ENCODE peak calls at places on chromosomes 3 and 15, in five cellular contexts. R is IMR-90, F is breast epithelium, Q is adrenal gland, X is prostate gland. L is an unnamed sample.
A peak's percentile ranks its signal among the peaks of the same experiment; 100 is the strongest.

GRCh38 chr3:52518723-52519444 is 14.8 kb downstream of the NT5DC2 start:
- DNase-seq in R (no peak), F (no peak), Q (no peak), X (no peak), L (peak; percentile 78)

GRCh38 chr15:41585140-41586047 is 26.4 kb downstream of the TYRO3 start:
- DNase-seq in R (peak; percentile 44), F (peak; percentile 27), Q (peak; percentile 52), X (peak; percentile 23), L (peak; percentile 78)

GRCh38 chr15:75827691-75828090 is 15.6 kb upstream of the UBE2Q2 start:
- DNase-seq in R (no peak), F (no peak), Q (no peak), X (no peak), L (no peak)

GRCh38 chr15:81038975-81039607 is 38.4 kb downstream of the TLNRD1 start:
- DNase-seq in R (no peak), F (no peak), Q (no peak), X (peak; percentile 12), L (no peak)

GRCh38 chr3:105177558-105177957 is 189.2 kb upstream of the ALCAM start:
- DNase-seq in R (peak; percentile 54), F (no peak), Q (no peak), X (no peak), L (no peak)

GRCh38 chr3:9600597-9600996 is 47.0 kb upstream of the LHFPL4 start:
- DNase-seq in R (no peak), F (no peak), Q (peak; percentile 56), X (no peak), L (peak; percentile 83)

GRCh38 chr3:61954097-61954528 is 392.7 kb downstream of the PTPRG start:
- DNase-seq in R (peak; percentile 72), F (no peak), Q (no peak), X (no peak), L (no peak)

GRCh38 chr15:88920186-88920891 is 7.2 kb upstream of the MFGE8 start:
- DNase-seq in R (peak; percentile 77), F (no peak), Q (no peak), X (no peak), L (no peak)

GRCh38 chr3:122005033-122005565 is 16.9 kb downstream of the ILDR1 start:
- DNase-seq in R (no peak), F (no peak), Q (no peak), X (no peak), L (no peak)

GRCh38 chr3:21331321-21331720 is 419.7 kb downstream of the ZNF385D start:
- DNase-seq in R (no peak), F (no peak), Q (no peak), X (no peak), L (no peak)

GRCh38 chr3:176906046-176906905 is 291.0 kb downstream of the TBL1XR1 start:
- DNase-seq in R (peak; percentile 90), F (no peak), Q (peak; percentile 32), X (no peak), L (no peak)

GRCh38 chr3:138049157-138049919 is 39.4 kb downstream of the CLDN18 start:
- DNase-seq in R (peak; percentile 94), F (no peak), Q (no peak), X (no peak), L (no peak)

GRCh38 chr15:67105065-67105951 is 39.9 kb downstream of the SMAD3 start:
- DNase-seq in R (peak; percentile 99), F (peak; percentile 67), Q (peak; percentile 62), X (peak; percentile 36), L (no peak)

GRCh38 chr3:48475188-48475587 is 28.7 kb downstream of the ATRIP start:
- DNase-seq in R (no peak), F (no peak), Q (no peak), X (no peak), L (no peak)
- TF ChIP-seq CTCF in R (no peak), F (no peak), Q (no peak), X (no peak), L (no peak)

DNA sequence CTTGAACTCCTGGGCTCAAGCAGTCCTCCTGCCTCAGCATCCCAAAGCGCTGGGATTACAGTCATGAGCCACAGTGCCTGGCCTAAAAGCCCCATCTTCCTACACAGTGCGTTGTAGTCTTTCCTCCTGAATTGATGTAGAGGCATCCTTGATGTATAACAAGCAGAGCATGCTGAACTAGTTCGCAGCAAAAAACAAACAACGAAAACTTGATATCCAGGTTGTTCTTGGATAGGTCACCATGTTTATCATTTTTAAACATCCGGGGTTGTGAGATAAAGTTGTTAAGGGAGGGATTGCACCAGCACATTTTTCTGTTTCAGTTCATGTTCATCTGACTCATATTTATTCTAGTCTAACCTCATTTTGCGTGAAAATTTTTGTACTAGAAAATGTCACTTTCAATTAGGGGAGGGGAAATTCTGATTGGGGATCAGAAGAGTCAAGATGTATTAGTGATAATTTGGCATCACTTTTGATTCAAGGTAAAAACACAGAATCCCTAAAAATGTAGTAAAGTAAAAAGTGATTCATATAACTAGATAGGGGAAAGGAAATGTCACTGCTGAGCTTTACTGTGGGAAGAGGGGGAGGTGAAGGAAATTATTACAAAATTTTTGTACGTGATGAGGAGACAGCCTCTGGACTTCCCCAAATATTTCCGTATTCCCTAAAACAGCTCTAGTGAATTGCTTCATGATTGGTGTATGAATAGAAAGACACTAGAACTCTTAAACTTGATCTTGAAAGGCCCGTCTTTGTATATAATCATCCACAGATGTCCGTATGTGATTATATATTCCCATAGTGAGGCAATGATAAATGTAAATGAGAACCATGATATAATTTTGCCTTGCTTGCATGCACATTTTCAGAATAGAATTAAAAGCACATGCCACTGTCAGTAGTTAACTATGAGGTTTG is 22.9 kb downstream of the RAB8B start:
- DNase-seq in R (peak; percentile 87), F (no peak), Q (no peak), X (peak; percentile 49), L (no peak)
- H3K4me3 ChIP-seq in R (no peak overlapping the region), F (no peak overlapping the region), Q (no peak overlapping the region), X (no peak overlapping the region), L (no peak overlapping the region)

DNA sequence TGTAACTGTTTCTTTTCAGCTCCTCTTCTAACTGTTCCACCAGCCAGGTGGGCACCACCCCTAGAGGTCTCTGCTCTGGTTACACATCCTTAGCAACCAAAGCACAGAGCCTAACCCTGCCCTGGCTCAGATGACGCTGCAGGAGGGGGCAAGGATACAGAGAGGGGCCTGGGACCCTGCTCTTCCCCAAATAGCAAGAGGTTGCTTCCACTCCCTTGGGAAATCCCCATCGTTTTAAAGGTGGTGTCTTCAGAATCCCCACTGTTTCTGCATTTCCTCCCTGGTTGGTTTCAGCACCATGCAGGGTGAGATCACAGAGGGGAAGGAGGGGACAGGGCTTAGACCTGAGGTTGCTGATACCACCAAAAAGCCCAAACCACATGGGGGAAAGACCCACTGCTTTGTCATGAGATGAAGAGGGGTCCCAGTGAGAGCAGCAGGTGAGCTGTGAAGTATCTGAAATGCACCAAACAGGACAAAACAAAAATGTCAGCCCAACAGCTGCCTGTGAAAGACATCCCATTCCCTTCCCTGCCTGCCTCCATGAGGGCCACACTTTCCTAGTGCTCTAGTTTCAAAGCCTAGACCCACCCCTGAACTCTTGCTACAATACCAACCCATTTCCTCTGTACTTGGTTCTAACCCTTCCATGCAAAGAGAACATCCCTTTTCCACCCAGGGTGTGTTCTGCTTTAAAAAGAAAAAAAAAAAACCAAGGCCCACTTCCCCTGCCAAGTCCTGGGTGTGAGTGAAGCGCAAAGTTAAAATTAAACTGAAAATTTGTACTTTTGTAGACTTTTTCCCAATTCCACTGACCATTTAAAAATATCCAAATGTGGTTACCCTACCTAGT is 29.0 kb downstream of the ANP32A start:
- DNase-seq in R (no peak), F (no peak), Q (no peak), X (no peak), L (no peak)
- H3K4me1 ChIP-seq in R (peaks cover 15% of the 10 kb centered on the region), F (peaks cover 31% of the 10 kb centered on the region), Q (peaks cover 63% of the 10 kb centered on the region), X (peaks cover 69% of the 10 kb centered on the region), L (peaks cover 88% of the 10 kb centered on the region)

GRCh38 chr3:127647171-127647884 is 18.3 kb downstream of the PODXL2 start:
- DNase-seq in R (no peak), F (no peak), Q (no peak), X (no peak), L (no peak)

GRCh38 chr3:127646501-127647046 is 17.6 kb downstream of the PODXL2 start:
- DNase-seq in R (no peak), F (no peak), Q (no peak), X (no peak), L (no peak)

GRCh38 chr3:127652246-127652995 is 20.3 kb upstream of the ABTB1 start:
- DNase-seq in R (peak; percentile 50), F (no peak), Q (peak; percentile 44), X (no peak), L (peak; percentile 66)

GRCh38 chr3:127651516-127652172 is 21.1 kb upstream of the ABTB1 start:
- DNase-seq in R (no peak), F (no peak), Q (no peak), X (no peak), L (no peak)

DNA sequence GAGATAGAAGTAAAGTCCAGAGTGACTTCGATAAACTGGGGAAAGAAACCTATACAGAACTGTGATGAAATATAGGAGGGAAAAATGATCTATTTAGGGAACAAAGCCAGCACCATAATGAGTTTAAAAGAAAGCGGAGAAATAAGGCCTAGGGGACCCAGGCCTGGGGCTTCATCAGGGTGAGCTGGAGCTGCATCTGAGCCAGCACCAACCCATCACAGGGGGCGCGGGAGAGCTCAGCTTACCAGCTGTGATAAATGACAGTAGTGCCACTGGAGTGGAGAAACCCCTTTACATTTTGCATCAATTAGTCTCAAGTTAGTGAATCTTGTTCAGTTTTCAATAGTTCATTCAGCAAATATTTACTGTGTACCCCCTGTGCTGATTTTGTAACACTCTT is 21.3 kb downstream of the PODXL2 start:
- DNase-seq in R (no peak), F (no peak), Q (no peak), X (no peak), L (no peak)
- TF ChIP-seq CTCF in R (no peak), F (no peak), Q (no peak), X (no peak), L (no peak)

L was measured in upper lobe of right lung.